ENCODE peak calls at places on chromosomes 16 and 17, in ten cellular contexts. K is fibroblast of lung, X is cardiac muscle cell, F is left lung, J is AG09309, S is pancreas, W is GM23338, O is ovary, D is thoracic aorta, G is AG04449. P is an unnamed sample.

GRCh38 chr17:62688398-62689140 is 61.1 kb downstream of the MRC2 start:
- DNase-seq in F (no peak), W (no peak), G (no peak), O (no peak), X (no peak), D (no peak), J (no peak), S (no peak), K (no peak), P (no peak)

GRCh38 chr17:68955181-68955841 is at the start of gene ABCA8:
- DNase-seq in K (peak; percentile 86), D (no peak), G (no peak), O (peak; percentile 36), S (no peak), J (no peak), F (no peak), W (no peak), X (peak; percentile 88), P (no peak)

GRCh38 chr16:21185659-21186325 is 25.6 kb downstream of the ZP2 start:
- DNase-seq in F (no peak), D (no peak), X (no peak), W (no peak), O (no peak), G (no peak), S (no peak), K (no peak), J (no peak), P (no peak)

GRCh38 chr17:69590690-69591089 is 176.2 kb downstream of the MAP2K6 start:
- DNase-seq in K (no peak), X (no peak), W (no peak), D (no peak), F (no peak), O (no peak), G (no peak), J (no peak), S (no peak), P (no peak)

GRCh38 chr17:76178124-76178523 is 37.1 kb upstream of the FOXJ1 start:
- DNase-seq in S (no peak), K (no peak), X (no peak), G (no peak), O (no peak), W (no peak), J (no peak), D (no peak), F (no peak), P (no peak)

GRCh38 chr17:56319531-56319930 is 166.3 kb downstream of the ANKFN1 start:
- DNase-seq in S (no peak), X (peak; percentile 13), J (peak; percentile 28), K (peak; percentile 65), W (peak; percentile 79), G (no peak), F (no peak), D (no peak), O (no peak), P (no peak)

GRCh38 chr17:50863221-50863843 is 2.8 kb downstream of the TOB1 start:
- DNase-seq in J (no peak), F (peak; percentile 58), O (no peak), D (no peak), K (peak; percentile 49), X (peak; percentile 48), S (no peak), W (peak; percentile 79), G (no peak), P (no peak)

GRCh38 chr16:48442379-48442778 is 57.2 kb upstream of the SIAH1 start:
- DNase-seq in G (no peak), O (no peak), J (no peak), S (no peak), F (no peak), X (no peak), K (no peak), D (no peak), W (no peak), P (no peak)

GRCh38 chr17:48728232-48729231 is at the start of gene HOXB13:
- DNase-seq in W (peak; percentile 77), O (no peak), X (peak; percentile 47), J (peak; percentile 38), K (peak; percentile 24), D (no peak), G (no peak), S (no peak), F (no peak), P (peak; percentile 20)

GRCh38 chr17:28392491-28392890 is 13.5 kb downstream of the SLC46A1 start:
- DNase-seq in S (no peak), G (no peak), X (no peak), K (no peak), F (no peak), O (no peak), J (no peak), D (no peak), W (no peak), P (no peak)
- H3K4me3 ChIP-seq in S (no peak overlapping the region), G (no peak overlapping the region), X (no peak overlapping the region), K (no peak overlapping the region), F (no peak overlapping the region), O (no peak overlapping the region), J (no peak overlapping the region), D (no peak overlapping the region), W (no peak overlapping the region), P (no peak overlapping the region)

GRCh38 chr17:1916339-1916738 is 86.5 kb downstream of the RPA1 start:
- DNase-seq in F (no peak), W (no peak), K (no peak), G (no peak), X (no peak), S (no peak), D (no peak), O (no peak), J (no peak), P (no peak)

GRCh38 chr17:1919206-1919605 is 89.4 kb downstream of the RPA1 start:
- DNase-seq in K (no peak), G (no peak), S (no peak), D (no peak), J (no peak), O (no peak), X (no peak), F (no peak), W (no peak), P (no peak)

GRCh38 chr17:1916963-1917715 is 87.3 kb downstream of the RPA1 start:
- DNase-seq in K (no peak), S (no peak), F (no peak), W (no peak), G (no peak), J (no peak), X (no peak), D (no peak), O (no peak), P (no peak)

GRCh38 chr17:1918346-1919021 is 88.7 kb downstream of the RPA1 start:
- DNase-seq in J (no peak), F (no peak), D (no peak), X (no peak), O (no peak), W (no peak), K (no peak), S (no peak), G (no peak), P (no peak)

GRCh38 chr17:1915889-1916288 is 86.1 kb downstream of the RPA1 start:
- DNase-seq in K (no peak), D (no peak), S (no peak), G (no peak), O (no peak), X (no peak), J (no peak), W (no peak), F (no peak), P (no peak)
- H3K4me3 ChIP-seq in K (no peak overlapping the region), D (no peak overlapping the region), S (no peak overlapping the region), G (no peak overlapping the region), O (no peak overlapping the region), X (no peak overlapping the region), J (no peak overlapping the region), W (no peak overlapping the region), F (no peak overlapping the region), P (no peak overlapping the region)

GRCh38 chr16:85898521-85899442 is at the start of gene IRF8:
- DNase-seq in F (peak; percentile 88), W (peak; percentile 80), K (peak; percentile 19), D (no peak), X (peak; percentile 81), O (no peak), G (no peak), J (no peak), S (peak; percentile 87), P (peak; percentile 35)
- H3K4me3 ChIP-seq in F (peak within 1 kb of the TSS; percentile 60), W (peak within 1 kb of the TSS; percentile 82), K (no peak within 1 kb of the TSS), D (peak within 1 kb of the TSS; percentile 68), X (peak within 1 kb of the TSS; percentile 53), O (peak within 1 kb of the TSS; percentile 53), G (peak within 1 kb of the TSS; percentile 32), J (no peak within 1 kb of the TSS), S (peak within 1 kb of the TSS; percentile 69), P (peak within 1 kb of the TSS; percentile 61)

DNA sequence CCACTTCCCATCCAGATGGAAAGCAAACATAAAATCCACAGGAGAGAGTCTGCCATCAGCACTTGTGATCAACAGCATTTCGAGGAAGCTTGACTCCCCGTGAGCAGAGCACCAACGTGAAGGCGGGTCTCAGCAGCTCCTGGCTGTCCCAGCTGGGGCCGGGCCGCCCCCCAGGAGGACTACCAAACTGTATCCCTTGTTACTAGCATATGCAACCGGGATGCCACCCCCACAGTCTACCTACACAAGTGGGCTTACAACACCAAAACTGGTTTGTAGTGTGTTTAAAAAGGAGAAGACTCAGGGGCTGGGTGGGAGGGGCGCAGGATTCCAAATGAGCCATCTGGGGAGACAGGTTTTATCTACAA is 121.0 kb downstream of the SLC39A11 start:
- DNase-seq in J (no peak), S (no peak), W (no peak), X (no peak), O (no peak), G (no peak), F (no peak), D (no peak), K (no peak), P (no peak)
- H3K4me3 ChIP-seq in J (no peak overlapping the region), S (no peak overlapping the region), W (no peak overlapping the region), X (no peak overlapping the region), O (no peak overlapping the region), G (no peak overlapping the region), F (no peak overlapping the region), D (no peak overlapping the region), K (no peak overlapping the region), P (no peak overlapping the region)

DNA sequence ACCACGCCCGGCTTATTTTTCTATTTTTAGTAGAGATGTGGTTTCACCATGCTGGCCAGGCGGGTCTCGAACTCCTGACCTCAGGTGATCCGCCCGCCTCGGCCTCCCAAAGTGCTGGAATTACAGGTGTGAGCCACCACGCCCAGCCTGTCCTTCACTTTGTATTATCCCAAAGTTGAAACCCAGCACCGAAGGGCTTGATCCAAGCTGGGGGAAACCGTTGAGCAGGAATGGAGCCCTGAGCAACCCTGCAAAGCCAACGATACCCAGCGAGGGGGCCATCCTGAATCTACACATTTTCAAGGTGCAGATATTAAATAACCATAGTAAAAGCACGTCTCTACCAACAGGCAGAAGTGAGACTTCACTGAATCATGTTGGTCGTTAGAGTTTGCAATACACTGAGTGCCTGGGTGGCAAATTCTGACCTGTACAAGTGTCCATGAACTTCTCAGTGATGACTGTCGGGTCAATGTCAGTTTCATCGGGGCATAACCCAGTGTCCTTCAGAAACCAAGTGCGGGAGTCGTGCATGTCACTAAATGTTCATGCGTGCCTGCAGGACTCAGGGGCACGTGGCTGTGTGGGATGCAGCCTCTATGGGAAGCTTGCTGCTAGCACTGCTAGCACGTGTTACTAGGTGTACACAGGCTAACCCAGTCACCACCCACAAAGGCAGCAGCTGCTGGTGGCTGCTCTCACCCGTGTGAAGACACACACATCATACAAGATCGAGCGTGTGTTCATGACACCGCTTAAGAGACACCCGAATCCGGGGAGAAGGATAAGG is 10.5 kb upstream of the RBFOX3 start:
- DNase-seq in F (peak; percentile 23), O (no peak), G (no peak), X (no peak), J (no peak), W (no peak), S (peak; percentile 17), K (no peak), D (no peak), P (no peak)
- H3K4me3 ChIP-seq in F (no peak overlapping the region), O (no peak overlapping the region), G (no peak overlapping the region), X (no peak overlapping the region), J (no peak overlapping the region), W (no peak overlapping the region), S (no peak overlapping the region), K (no peak overlapping the region), D (no peak overlapping the region), P (no peak overlapping the region)

P was measured in effector memory CD4-positive, alpha-beta T cell.